ENCODE peak calls at places on chromosomes 2 and 18, in eight cellular contexts. S is lung, Y is cardiac fibroblast, M is kidney, T is H9, U is nephron progenitor cell, V is body of pancreas, N is H1. E is an unnamed sample.

GRCh38 chr18:33584845-33585775 is 7.1 kb downstream of the ASXL3 start:
- DNase-seq in S (no peak), Y (no peak), M (no peak), T (peak), U (no peak), V (no peak), N (no peak), E (no peak)

GRCh38 chr2:67528320-67528719 is 131.2 kb downstream of the ETAA1 start:
- DNase-seq in S (no peak), Y (no peak), M (no peak), T (no peak), U (no peak), V (no peak), N (no peak), E (no peak)

GRCh38 chr18:75854174-75854573 is 426.7 kb upstream of the SMIM21 start:
- DNase-seq in S (peak), Y (no peak), M (no peak), T (peak), U (no peak), V (no peak), N (peak), E (no peak)

GRCh38 chr2:233422050-233422639 is 67.9 kb downstream of the DGKD start:
- DNase-seq in S (peak), Y (no peak), M (no peak), T (no peak), U (no peak), V (peak), N (peak), E (no peak)

GRCh38 chr2:168632733-168633132 is 169.7 kb upstream of the NOSTRIN start:
- DNase-seq in S (no peak), Y (peak), M (no peak), T (no peak), U (no peak), V (no peak), N (no peak), E (no peak)

GRCh38 chr2:190266314-190266713 is 53.3 kb downstream of the HIBCH start:
- DNase-seq in S (no peak), Y (no peak), M (no peak), T (no peak), U (no peak), V (no peak), N (no peak), E (no peak)

GRCh38 chr2:108607706-108608301 is 73.5 kb downstream of the LIMS1 start:
- DNase-seq in S (no peak), Y (peak), M (no peak), T (no peak), U (peak), V (peak), N (no peak), E (no peak)

GRCh38 chr2:37891846-37892435 is 33.1 kb upstream of the RMDN2 start:
- DNase-seq in S (no peak), Y (no peak), M (no peak), T (no peak), U (no peak), V (no peak), N (no peak), E (no peak)

GRCh38 chr2:56287508-56287907 is 103.7 kb downstream of the CCDC85A start:
- DNase-seq in S (no peak), Y (peak), M (no peak), T (no peak), U (no peak), V (no peak), N (no peak), E (no peak)

GRCh38 chr2:177332992-177333388 is 59.6 kb upstream of the AGPS start:
- DNase-seq in S (no peak), Y (no peak), M (no peak), T (no peak), U (no peak), V (no peak), N (no peak), E (no peak)

GRCh38 chr2:177338177-177338721 is 54.3 kb upstream of the AGPS start:
- DNase-seq in S (no peak), Y (peak), M (no peak), T (no peak), U (no peak), V (no peak), N (no peak), E (no peak)

GRCh38 chr2:177332041-177332991 is 60.3 kb upstream of the AGPS start:
- DNase-seq in S (peak), Y (peak), M (no peak), T (no peak), U (peak), V (peak), N (no peak), E (no peak)

GRCh38 chr2:177335917-177336450 is 56.6 kb upstream of the AGPS start:
- DNase-seq in S (no peak), Y (no peak), M (no peak), T (no peak), U (no peak), V (no peak), N (no peak), E (no peak)

GRCh38 chr2:177334940-177335543 is 57.5 kb upstream of the AGPS start:
- DNase-seq in S (no peak), Y (peak), M (no peak), T (no peak), U (peak), V (peak), N (no peak), E (no peak)
- TF ChIP-seq CTCF in S (peak), Y (peak), M (peak), T (peak), U (peak), V (peak), N (peak), E (peak)

GRCh38 chr18:11309172-11309571 is 159.8 kb upstream of the PIEZO2 start:
- DNase-seq in S (no peak), Y (peak), M (no peak), T (peak), U (no peak), V (no peak), N (no peak), E (no peak)
- TF ChIP-seq CTCF in S (no peak), Y (peak), M (peak), T (peak), U (no peak), V (no peak), N (peak), E (peak)

DNA sequence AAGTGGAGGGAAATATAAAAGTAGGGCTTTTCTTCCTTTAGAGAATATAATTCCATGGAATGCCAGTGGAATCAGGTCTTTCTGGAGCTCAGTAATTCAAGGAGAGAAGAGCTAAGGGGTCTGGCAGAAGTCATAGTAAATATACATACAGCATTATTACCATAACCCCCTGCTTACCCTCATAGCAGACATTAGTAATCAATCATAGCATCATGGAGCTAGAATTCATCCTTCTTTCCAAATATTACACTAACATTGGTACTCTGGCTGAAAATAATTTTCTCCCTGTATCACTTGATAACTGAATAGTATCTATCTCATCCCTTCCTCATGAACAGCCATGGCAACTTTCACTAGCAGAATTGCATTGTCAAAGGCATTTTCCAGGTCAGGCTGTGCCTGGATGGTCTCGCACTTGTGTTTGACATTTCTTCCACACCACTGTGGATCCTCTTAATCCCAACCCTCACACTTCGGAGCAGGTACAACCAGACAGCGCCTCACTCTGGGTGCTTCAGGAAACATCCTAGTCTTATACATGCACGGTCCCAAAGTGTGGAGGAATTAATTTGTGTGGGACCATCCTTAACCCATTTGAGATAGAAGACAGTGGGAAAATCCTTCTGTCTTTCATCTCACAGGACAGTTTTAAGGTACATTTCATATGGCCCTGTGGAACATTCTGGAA is 84.2 kb upstream of the SEC11C start:
- DNase-seq in S (no peak), Y (peak), M (no peak), T (peak), U (no peak), V (no peak), N (peak), E (no peak)
- TF ChIP-seq CTCF in S (no peak), Y (peak), M (peak), T (peak), U (no peak), V (no peak), N (peak), E (peak)

DNA sequence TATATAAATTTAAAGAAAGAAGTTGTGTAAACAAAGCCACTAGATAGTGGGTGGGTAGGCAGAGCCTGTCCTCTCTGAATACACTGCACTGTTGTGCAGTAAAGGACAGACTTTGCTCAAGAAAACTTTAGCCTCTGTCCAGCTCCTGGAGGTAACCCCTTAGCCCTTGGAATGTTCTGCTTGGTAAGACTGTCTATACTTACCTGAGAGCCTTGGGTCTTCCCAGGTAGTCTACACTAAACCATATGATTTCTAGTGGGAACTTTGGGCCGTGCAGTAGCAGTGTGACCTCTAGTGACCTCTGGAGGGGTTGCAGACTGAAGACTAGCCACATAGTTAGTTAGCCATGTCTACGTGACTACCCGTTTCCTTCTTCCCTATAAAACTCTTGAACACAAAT is 678.3 kb upstream of the NRXN1 start:
- DNase-seq in S (no peak), Y (no peak), M (no peak), T (peak), U (peak), V (peak), N (peak), E (no peak)
- TF ChIP-seq CTCF in S (no peak), Y (no peak), M (no peak), T (peak), U (peak), V (peak), N (peak), E (peak)

DNA sequence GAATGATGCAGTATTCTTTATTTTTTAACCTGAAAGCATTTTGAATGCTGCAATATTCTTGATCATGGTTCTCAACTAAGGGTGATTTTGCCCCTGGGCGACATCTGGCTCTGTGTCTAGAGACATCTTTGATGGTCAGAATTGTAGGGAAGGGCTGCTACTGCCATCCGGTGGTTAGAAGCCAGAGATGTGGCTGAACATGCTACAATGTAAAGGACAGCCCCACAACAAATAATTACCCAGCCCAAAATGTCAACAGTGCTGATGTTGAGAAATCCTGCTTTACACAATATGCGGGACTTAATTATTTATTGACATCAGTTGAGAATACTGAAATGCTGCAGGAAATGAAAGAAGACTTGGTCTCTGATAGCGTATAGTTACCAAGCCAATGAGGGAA is 37.5 kb upstream of the SERPINB2 start:
- DNase-seq in S (no peak), Y (peak), M (no peak), T (peak), U (peak), V (no peak), N (no peak), E (no peak)
- TF ChIP-seq CTCF in S (peak), Y (peak), M (no peak), T (peak), U (peak), V (no peak), N (peak), E (peak)

GRCh38 chr2:135531231-135532197 is at the start of gene R3HDM1:
- DNase-seq in S (peak), Y (peak), M (peak), T (peak), U (peak), V (peak), N (peak), E (peak)
- TF ChIP-seq CTCF in S (no peak), Y (no peak), M (no peak), T (peak), U (no peak), V (no peak), N (peak), E (peak)

GRCh38 chr2:163850036-163850435 is 114.2 kb upstream of the FIGN start:
- DNase-seq in S (no peak), Y (no peak), M (no peak), T (no peak), U (no peak), V (no peak), N (no peak), E (no peak)
- TF ChIP-seq CTCF in S (no peak), Y (no peak), M (no peak), T (no peak), U (no peak), V (no peak), N (no peak), E (no peak)

DNA sequence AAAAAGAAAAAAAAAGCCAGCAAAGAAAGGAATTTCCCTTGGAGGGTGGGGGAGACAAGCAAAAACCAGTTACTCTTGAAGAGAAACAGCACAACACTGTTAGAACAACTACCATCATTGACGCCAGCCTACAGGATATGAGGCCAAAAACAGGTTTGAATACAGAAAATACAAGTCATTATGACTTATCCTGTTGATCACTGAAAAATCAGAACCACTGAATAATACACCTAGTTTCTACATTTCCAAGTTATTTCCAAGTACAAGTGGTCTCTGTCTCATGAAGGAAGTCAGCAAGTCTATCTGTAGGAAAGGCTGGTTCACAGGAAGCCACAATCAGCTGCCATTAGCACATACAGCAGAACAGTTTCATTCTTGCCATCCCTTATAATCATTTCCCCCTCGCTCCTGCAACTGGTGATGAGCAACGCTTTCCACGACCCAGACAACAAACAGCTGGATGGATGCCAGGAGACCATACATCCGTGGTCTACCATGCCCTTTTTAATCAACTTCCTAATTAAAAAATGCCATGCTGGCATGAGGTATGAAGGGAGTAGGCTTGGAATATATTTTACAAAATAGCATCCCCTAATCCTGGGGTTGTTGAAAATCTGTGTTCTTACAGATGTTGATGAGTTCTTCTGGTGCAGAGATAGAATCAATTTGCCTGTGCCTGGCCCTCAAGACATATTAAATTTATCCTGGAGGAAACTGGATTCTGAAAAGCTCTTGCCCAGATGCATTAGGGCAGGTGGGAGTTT is 10.4 kb downstream of the MYT1L start:
- DNase-seq in S (no peak), Y (no peak), M (no peak), T (no peak), U (no peak), V (no peak), N (no peak), E (no peak)
- TF ChIP-seq CTCF in S (no peak), Y (no peak), M (no peak), T (no peak), U (no peak), V (no peak), N (no peak), E (no peak)

GRCh38 chr2:88554189-88554588 is 73.1 kb downstream of the EIF2AK3 start:
- DNase-seq in S (no peak), Y (no peak), M (no peak), T (peak), U (no peak), V (no peak), N (no peak), E (no peak)
- TF ChIP-seq CTCF in S (no peak), Y (peak), M (peak), T (peak), U (peak), V (no peak), N (peak), E (peak)

GRCh38 chr2:69689466-69689865 is 45.9 kb upstream of the AAK1 start:
- DNase-seq in S (no peak), Y (no peak), M (no peak), T (no peak), U (no peak), V (no peak), N (no peak), E (no peak)

GRCh38 chr2:69692424-69692823 is 48.9 kb upstream of the AAK1 start:
- DNase-seq in S (no peak), Y (peak), M (no peak), T (no peak), U (no peak), V (no peak), N (no peak), E (no peak)

GRCh38 chr2:69688212-69688611 is 44.7 kb upstream of the AAK1 start:
- DNase-seq in S (no peak), Y (no peak), M (no peak), T (no peak), U (no peak), V (no peak), N (no peak), E (no peak)

GRCh38 chr2:69693059-69693458 is 48.9 kb upstream of the ANXA4 start:
- DNase-seq in S (no peak), Y (no peak), M (no peak), T (no peak), U (no peak), V (no peak), N (no peak), E (no peak)

GRCh38 chr2:69689969-69690368 is 46.4 kb upstream of the AAK1 start:
- DNase-seq in S (no peak), Y (no peak), M (no peak), T (no peak), U (no peak), V (no peak), N (no peak), E (no peak)
- TF ChIP-seq CTCF in S (no peak), Y (no peak), M (no peak), T (no peak), U (no peak), V (no peak), N (no peak), E (no peak)